ENCODE peak calls at places on chromosome 17, in six cellular contexts. X is AG08395; N is left cardiac atrium; W is stimulated activated CD4-positive, alpha-beta T cell treated with anti-CD3 and anti-CD28 coated beads, TNF-alpha, amount 100 ng/mL, for 48 hours; C is HuH-7.5; G is stimulated activated CD8-positive, alpha-beta memory T cell treated with anti-CD3 and anti-CD28 coated beads, Interleukin-15, amount 100 ng/mL, for 1 hour. P is an unnamed sample.

GRCh38 chr17:62966426-62967110 is 533 bp downstream of the TANC2 start:
- DNase-seq in X (peak; percentile 34), N (peak; percentile 73), W (no peak), C (no peak), G (peak; percentile 36), P (no peak)

GRCh38 chr17:37462492-37462891 is 27.2 kb upstream of the DUSP14 start:
- DNase-seq in X (no peak), N (no peak), W (no peak), C (no peak), G (no peak), P (no peak)

GRCh38 chr17:83182620-83183063 is 103.2 kb downstream of the METRNL start:
- DNase-seq in X (no peak), N (no peak), W (no peak), C (no peak), G (no peak), P (peak; percentile 79)

GRCh38 chr17:68353121-68353521 is 61.8 kb downstream of the ARSG start:
- DNase-seq in X (no peak), N (no peak), W (no peak), C (no peak), G (no peak), P (no peak)

GRCh38 chr17:50468120-50469004 is at the start of gene CHAD:
- DNase-seq in X (peak; percentile 41), N (no peak), W (no peak), C (no peak), G (no peak), P (no peak)

GRCh38 chr17:1588781-1589585 is 26.4 kb upstream of the PITPNA start:
- DNase-seq in X (no peak), N (no peak), W (no peak), C (no peak), G (no peak), P (no peak)

GRCh38 chr17:30212750-30213149 is 22.7 kb downstream of the SLC6A4 start:
- DNase-seq in X (no peak), N (no peak), W (no peak), C (no peak), G (no peak), P (no peak)

GRCh38 chr17:28874750-28875149 is 19.9 kb downstream of the ERAL1 start:
- DNase-seq in X (no peak), N (no peak), W (no peak), C (no peak), G (no peak), P (no peak)

GRCh38 chr17:9409026-9409425 is 166.6 kb downstream of the STX8 start:
- DNase-seq in X (no peak), N (no peak), W (no peak), C (no peak), G (no peak), P (no peak)

GRCh38 chr17:31900877-31901276 is 631 bp downstream of the UTP6 start:
- DNase-seq in X (peak; percentile 24), N (no peak), W (no peak), C (no peak), G (no peak), P (no peak)

GRCh38 chr17:69870091-69870530 is 204.9 kb upstream of the KCNJ16 start:
- DNase-seq in X (peak; percentile 68), N (no peak), W (no peak), C (no peak), G (no peak), P (no peak)

GRCh38 chr17:12965988-12966387 is 51.8 kb downstream of the ELAC2 start:
- DNase-seq in X (no peak), N (no peak), W (no peak), C (no peak), G (no peak), P (no peak)

GRCh38 chr17:16463341-16464000 is 28.5 kb downstream of the LRRC75A start:
- DNase-seq in X (peak; percentile 79), N (peak; percentile 65), W (no peak), C (no peak), G (no peak), P (no peak)

GRCh38 chr17:30524847-30525246 is 47.6 kb downstream of the GOSR1 start:
- DNase-seq in X (peak; percentile 49), N (no peak), W (no peak), C (no peak), G (no peak), P (no peak)

GRCh38 chr17:76452102-76452645 is 778 bp downstream of the UBE2O start:
- DNase-seq in X (peak; percentile 38), N (no peak), W (no peak), C (no peak), G (no peak), P (no peak)

GRCh38 chr17:66711936-66712335 is 123.0 kb upstream of the CACNG5 start:
- DNase-seq in X (no peak), N (no peak), W (no peak), C (peak; percentile 47), G (no peak), P (no peak)

GRCh38 chr17:64326420-64327054 is 63.5 kb upstream of the TEX2 start:
- DNase-seq in X (no peak), N (peak; percentile 92), W (no peak), C (no peak), G (no peak), P (peak; percentile 97)

GRCh38 chr17:47742319-47743181 is 9.5 kb downstream of the TBX21 start:
- DNase-seq in X (no peak), N (no peak), W (no peak), C (no peak), G (no peak), P (peak; percentile 42)

GRCh38 chr17:46262271-46262670 is 32.7 kb upstream of the LRRC37A start:
- DNase-seq in X (no peak), N (no peak), W (no peak), C (no peak), G (no peak), P (no peak)

GRCh38 chr17:79026345-79027273 is 2.6 kb downstream of the C1QTNF1 start:
- DNase-seq in X (peak; percentile 89), N (peak; percentile 70), W (no peak), C (peak; percentile 57), G (no peak), P (no peak)

GRCh38 chr17:9880582-9880999 is 24.5 kb downstream of the RCVRN start:
- DNase-seq in X (peak; percentile 37), N (no peak), W (no peak), C (no peak), G (no peak), P (no peak)

GRCh38 chr17:80313160-80313829 is 52.6 kb downstream of the RNF213 start:
- DNase-seq in X (no peak), N (no peak), W (no peak), C (no peak), G (no peak), P (no peak)

GRCh38 chr17:42809250-42809649 is 10.6 kb downstream of the CNTD1 start:
- DNase-seq in X (peak; percentile 96), N (peak; percentile 46), W (no peak), C (no peak), G (no peak), P (no peak)

GRCh38 chr17:59521465-59522126 is 43.8 kb upstream of the DHX40 start:
- DNase-seq in X (peak; percentile 88), N (peak; percentile 50), W (peak; percentile 24), C (peak; percentile 85), G (peak; percentile 9), P (peak; percentile 61)

GRCh38 chr17:78117027-78117981 is 11.3 kb downstream of the TMC6 start:
- DNase-seq in X (no peak), N (peak; percentile 24), W (no peak), C (no peak), G (no peak), P (no peak)

GRCh38 chr17:57004944-57005579 is 27.1 kb downstream of the SCPEP1 start:
- DNase-seq in X (no peak), N (no peak), W (no peak), C (no peak), G (no peak), P (no peak)

GRCh38 chr17:28385037-28385797 is 13.7 kb downstream of the SARM1 start:
- DNase-seq in X (no peak), N (no peak), W (no peak), C (no peak), G (no peak), P (no peak)

GRCh38 chr17:68288375-68288774 is 2.6 kb downstream of the SLC16A6 start:
- DNase-seq in X (no peak), N (no peak), W (no peak), C (no peak), G (no peak), P (no peak)

GRCh38 chr17:57356722-57357391 is 100.5 kb downstream of the MSI2 start:
- DNase-seq in X (no peak), N (no peak), W (no peak), C (no peak), G (no peak), P (no peak)

GRCh38 chr17:56786989-56787482 is 46.7 kb downstream of the C17orf67 start:
- DNase-seq in X (peak; percentile 81), N (no peak), W (peak; percentile 66), C (no peak), G (no peak), P (no peak)

GRCh38 chr17:32927724-32928526 is at the start of gene TMEM98:
- DNase-seq in X (peak; percentile 45), N (peak; percentile 46), W (no peak), C (peak; percentile 45), G (no peak), P (peak; percentile 58)

GRCh38 chr17:80780381-80781187 is 211.1 kb upstream of the CHMP6 start:
- DNase-seq in X (no peak), N (no peak), W (peak; percentile 46), C (no peak), G (no peak), P (no peak)

GRCh38 chr17:58311429-58311894 is 17.1 kb downstream of the TSPOAP1 start:
- DNase-seq in X (no peak), N (peak; percentile 17), W (no peak), C (no peak), G (no peak), P (no peak)